ENCODE peak calls at places on chromosomes 3 and 15, in four cellular contexts. A is RWPE1, E is progenitor cell of endocrine pancreas, Y is endodermal cell. F is an unnamed sample.

GRCh38 chr15:69478259-69478687 is 25.7 kb downstream of the RPLP1 start:
- DNase-seq in E (peak; percentile 64), A (peak; percentile 40), Y (peak; percentile 91), F (no peak)

GRCh38 chr3:33426630-33427341 is 13.4 kb downstream of the UBP1 start:
- DNase-seq in Y (peak; percentile 52), E (no peak), A (no peak), F (no peak)

GRCh38 chr3:35665390-35666055 is 26.2 kb downstream of the ARPP21 start:
- DNase-seq in E (no peak), A (no peak), Y (no peak), F (no peak)

GRCh38 chr3:97257942-97258341 is 443.5 kb downstream of the EPHA6 start:
- DNase-seq in A (no peak), Y (no peak), E (no peak), F (no peak)

GRCh38 chr3:40109641-40110490 is 199.6 kb upstream of the EIF1B start:
- DNase-seq in Y (peak; percentile 76), A (no peak), E (no peak), F (peak; percentile 3)

GRCh38 chr3:132317229-132317948 is at the start of gene ACP3:
- DNase-seq in Y (peak; percentile 66), A (peak; percentile 61), E (no peak), F (no peak)

GRCh38 chr3:71064976-71065763 is 518.4 kb downstream of the FOXP1 start:
- DNase-seq in A (peak; percentile 26), Y (peak; percentile 88), E (peak; percentile 38), F (no peak)

GRCh38 chr3:129358177-129359101 is 70.0 kb downstream of the EFCAB12 start:
- DNase-seq in Y (peak; percentile 60), A (peak; percentile 17), E (no peak), F (no peak)

GRCh38 chr3:119099785-119100184 is 46.2 kb upstream of the TEX55 start:
- DNase-seq in Y (no peak), A (no peak), E (no peak), F (no peak)

GRCh38 chr15:91807122-91807521 is 46.4 kb upstream of the SLCO3A1 start:
- DNase-seq in Y (no peak), A (no peak), E (no peak), F (no peak)

GRCh38 chr3:197171481-197172067 is 126.8 kb downstream of the DLG1 start:
- DNase-seq in Y (no peak), A (no peak), E (no peak), F (no peak)

GRCh38 chr3:114144909-114145688 is 33.8 kb downstream of the DRD3 start:
- DNase-seq in A (peak; percentile 63), Y (no peak), E (no peak), F (peak; percentile 32)

GRCh38 chr3:30620402-30621360 is 14.3 kb downstream of the TGFBR2 start:
- DNase-seq in A (no peak), Y (no peak), E (no peak), F (no peak)

GRCh38 chr3:153331676-153332075 is 169.7 kb downstream of the RAP2B start:
- DNase-seq in E (no peak), Y (no peak), A (no peak), F (no peak)

GRCh38 chr3:147409143-147410121 is at the start of gene ZIC1:
- DNase-seq in E (no peak), Y (peak; percentile 90), A (no peak), F (no peak)

GRCh38 chr3:194384156-194384555 is 14.6 kb upstream of the LRRC15 start:
- DNase-seq in A (no peak), E (no peak), Y (no peak), F (no peak)

GRCh38 chr3:58667229-58667628 is 655 bp upstream of the FAM3D start:
- DNase-seq in Y (no peak), A (no peak), E (no peak), F (no peak)

GRCh38 chr15:23569513-23569912 is 4.0 kb downstream of the MKRN3 start:
- DNase-seq in A (no peak), E (no peak), Y (no peak), F (no peak)

GRCh38 chr3:49609815-49610214 is 55.5 kb downstream of the BSN start:
- DNase-seq in Y (no peak), A (no peak), E (no peak), F (no peak)

GRCh38 chr15:86382341-86382740 is 302.7 kb downstream of the AGBL1 start:
- DNase-seq in A (no peak), Y (no peak), E (no peak), F (no peak)

GRCh38 chr3:13191016-13191415 is 117.8 kb upstream of the IQSEC1 start:
- DNase-seq in E (no peak), Y (no peak), A (no peak), F (no peak)

GRCh38 chr3:32596926-32597369 is 26.3 kb upstream of the DYNC1LI1 start:
- DNase-seq in E (no peak), A (no peak), Y (no peak), F (no peak)

GRCh38 chr3:124845406-124845805 is 41.8 kb downstream of the ITGB5 start:
- DNase-seq in Y (no peak), A (peak; percentile 62), E (no peak), F (peak; percentile 39)

GRCh38 chr3:125300416-125300815 is 74.7 kb downstream of the ZNF148 start:
- DNase-seq in E (no peak), A (peak; percentile 51), Y (no peak), F (no peak)

GRCh38 chr3:174242311-174243041 is 616.7 kb upstream of the NAALADL2 start:
- DNase-seq in A (no peak), Y (no peak), E (no peak), F (no peak)

GRCh38 chr3:56769125-56769709 is 32.5 kb downstream of the ARHGEF3 start:
- DNase-seq in E (no peak), A (no peak), Y (no peak), F (no peak)

GRCh38 chr3:31096661-31097060 is 202.2 kb upstream of the GADL1 start:
- DNase-seq in Y (no peak), A (no peak), E (no peak), F (no peak)

GRCh38 chr3:111667621-111668239 is 72.6 kb upstream of the ZBED2 start:
- DNase-seq in Y (no peak), A (no peak), E (no peak), F (no peak)

GRCh38 chr3:163043074-163043473 is 1546.5 kb downstream of the OTOL1 start:
- DNase-seq in Y (no peak), A (no peak), E (no peak), F (no peak)

GRCh38 chr3:19959505-19959904 is 12.6 kb downstream of the RAB5A start:
- DNase-seq in Y (no peak), E (no peak), A (no peak), F (no peak)

GRCh38 chr3:184145120-184145524 is 10.0 kb downstream of the EIF2B5 start:
- DNase-seq in E (no peak), Y (peak; percentile 86), A (peak; percentile 82), F (no peak)

GRCh38 chr15:81097893-81098280 is 36.2 kb upstream of the CFAP161 start:
- DNase-seq in E (no peak), A (no peak), Y (no peak), F (no peak)

GRCh38 chr15:85116925-85117646 is 135.4 kb downstream of the PDE8A start:
- DNase-seq in A (no peak), Y (no peak), E (no peak), F (no peak)

GRCh38 chr15:75198560-75199346 is 2.9 kb upstream of the C15orf39 start:
- DNase-seq in A (peak; percentile 44), E (no peak), Y (peak; percentile 72), F (no peak)

GRCh38 chr3:188365184-188365583 is 211.2 kb downstream of the LPP start:
- DNase-seq in E (no peak), Y (no peak), A (no peak), F (no peak)

GRCh38 chr15:95202569-95203349 is 971.4 kb downstream of the MCTP2 start:
- DNase-seq in A (no peak), E (no peak), Y (no peak), F (no peak)